ENCODE peak calls at places on chromosomes 12 and 14, in eight cellular contexts. One of them, this sample, is unnamed.

GRCh38 chr12:82456633-82457032 is 98.3 kb downstream of the METTL25 start:
- DNase-seq in neural progenitor cell: no peak
- DNase-seq in heart right ventricle: no peak
- DNase-seq in WERI-Rb-1: no peak
- DNase-seq in prostate gland: no peak
- DNase-seq in OCI-LY7: no peak
- DNase-seq in IMR-90: no peak
- DNase-seq in transverse colon: no peak
- DNase-seq in this sample: no peak

GRCh38 chr14:72521968-72522741 is 371.7 kb downstream of the DPF3 start:
- DNase-seq in neural progenitor cell: no peak
- DNase-seq in heart right ventricle: no peak
- DNase-seq in WERI-Rb-1: no peak
- DNase-seq in transverse colon: no peak
- DNase-seq in OCI-LY7: no peak
- DNase-seq in prostate gland: no peak
- DNase-seq in IMR-90: peak
- DNase-seq in this sample: peak

GRCh38 chr14:64720190-64720589 is 16.0 kb downstream of the PLEKHG3 start:
- DNase-seq in WERI-Rb-1: no peak
- DNase-seq in OCI-LY7: no peak
- DNase-seq in neural progenitor cell: no peak
- DNase-seq in heart right ventricle: no peak
- DNase-seq in transverse colon: peak
- DNase-seq in prostate gland: no peak
- DNase-seq in IMR-90: peak
- DNase-seq in this sample: no peak

GRCh38 chr14:23058654-23059504 is 1.6 kb upstream of the CDH24 start:
- DNase-seq in OCI-LY7: no peak
- DNase-seq in transverse colon: no peak
- DNase-seq in WERI-Rb-1: no peak
- DNase-seq in heart right ventricle: no peak
- DNase-seq in neural progenitor cell: no peak
- DNase-seq in IMR-90: no peak
- DNase-seq in prostate gland: no peak
- DNase-seq in this sample: no peak

GRCh38 chr14:103656758-103657133 is 27.7 kb downstream of the KLC1 start:
- DNase-seq in transverse colon: no peak
- DNase-seq in heart right ventricle: no peak
- DNase-seq in WERI-Rb-1: no peak
- DNase-seq in OCI-LY7: no peak
- DNase-seq in IMR-90: no peak
- DNase-seq in prostate gland: no peak
- DNase-seq in neural progenitor cell: no peak
- DNase-seq in this sample: no peak

GRCh38 chr14:20866963-20867362 is 24.2 kb upstream of the RNASE3 start:
- DNase-seq in OCI-LY7: peak
- DNase-seq in prostate gland: no peak
- DNase-seq in neural progenitor cell: peak
- DNase-seq in WERI-Rb-1: no peak
- DNase-seq in heart right ventricle: no peak
- DNase-seq in transverse colon: no peak
- DNase-seq in IMR-90: no peak
- DNase-seq in this sample: peak

GRCh38 chr12:19093218-19093617 is 36.3 kb upstream of the PLEKHA5 start:
- DNase-seq in prostate gland: no peak
- DNase-seq in neural progenitor cell: no peak
- DNase-seq in transverse colon: no peak
- DNase-seq in OCI-LY7: no peak
- DNase-seq in IMR-90: peak
- DNase-seq in heart right ventricle: no peak
- DNase-seq in WERI-Rb-1: no peak
- DNase-seq in this sample: no peak

GRCh38 chr14:37122919-37123639 is 49.3 kb downstream of the SLC25A21 start:
- DNase-seq in prostate gland: no peak
- DNase-seq in heart right ventricle: no peak
- DNase-seq in transverse colon: no peak
- DNase-seq in WERI-Rb-1: no peak
- DNase-seq in OCI-LY7: no peak
- DNase-seq in neural progenitor cell: no peak
- DNase-seq in IMR-90: no peak
- DNase-seq in this sample: no peak

GRCh38 chr12:109934026-109934425 is 34.0 kb downstream of the TCHP start:
- DNase-seq in heart right ventricle: no peak
- DNase-seq in neural progenitor cell: no peak
- DNase-seq in IMR-90: peak
- DNase-seq in transverse colon: no peak
- DNase-seq in prostate gland: no peak
- DNase-seq in WERI-Rb-1: peak
- DNase-seq in OCI-LY7: peak
- DNase-seq in this sample: peak

GRCh38 chr12:19220205-19220604 is 90.7 kb downstream of the PLEKHA5 start:
- DNase-seq in prostate gland: no peak
- DNase-seq in neural progenitor cell: no peak
- DNase-seq in OCI-LY7: no peak
- DNase-seq in IMR-90: peak
- DNase-seq in WERI-Rb-1: no peak
- DNase-seq in transverse colon: no peak
- DNase-seq in heart right ventricle: no peak
- DNase-seq in this sample: no peak

GRCh38 chr14:98433436-98433835 is 838.6 kb downstream of the BCL11B start:
- DNase-seq in OCI-LY7: no peak
- DNase-seq in heart right ventricle: no peak
- DNase-seq in WERI-Rb-1: no peak
- DNase-seq in prostate gland: no peak
- DNase-seq in transverse colon: no peak
- DNase-seq in IMR-90: no peak
- DNase-seq in neural progenitor cell: no peak
- DNase-seq in this sample: no peak

GRCh38 chr12:121513464-121514183 is 67.2 kb downstream of the KDM2B start:
- DNase-seq in IMR-90: no peak
- DNase-seq in neural progenitor cell: peak
- DNase-seq in WERI-Rb-1: peak
- DNase-seq in OCI-LY7: peak
- DNase-seq in transverse colon: peak
- DNase-seq in prostate gland: no peak
- DNase-seq in heart right ventricle: no peak
- DNase-seq in this sample: peak

GRCh38 chr14:101033446-101034165 is 130.1 kb upstream of the RTL1 start:
- DNase-seq in prostate gland: no peak
- DNase-seq in transverse colon: no peak
- DNase-seq in heart right ventricle: no peak
- DNase-seq in OCI-LY7: no peak
- DNase-seq in IMR-90: no peak
- DNase-seq in WERI-Rb-1: no peak
- DNase-seq in neural progenitor cell: no peak
- DNase-seq in this sample: no peak

GRCh38 chr14:61559641-61560201 is 135.6 kb upstream of the HIF1A start:
- DNase-seq in OCI-LY7: no peak
- DNase-seq in WERI-Rb-1: no peak
- DNase-seq in neural progenitor cell: peak
- DNase-seq in prostate gland: no peak
- DNase-seq in heart right ventricle: no peak
- DNase-seq in IMR-90: no peak
- DNase-seq in transverse colon: no peak
- DNase-seq in this sample: no peak

GRCh38 chr14:61561144-61561543 is 134.2 kb upstream of the HIF1A start:
- DNase-seq in neural progenitor cell: peak
- DNase-seq in IMR-90: peak
- DNase-seq in OCI-LY7: no peak
- DNase-seq in prostate gland: no peak
- DNase-seq in transverse colon: no peak
- DNase-seq in WERI-Rb-1: no peak
- DNase-seq in heart right ventricle: no peak
- DNase-seq in this sample: no peak

GRCh38 chr14:61558271-61558670 is 137.0 kb upstream of the HIF1A start:
- DNase-seq in WERI-Rb-1: no peak
- DNase-seq in OCI-LY7: no peak
- DNase-seq in IMR-90: no peak
- DNase-seq in transverse colon: no peak
- DNase-seq in neural progenitor cell: no peak
- DNase-seq in prostate gland: no peak
- DNase-seq in heart right ventricle: no peak
- DNase-seq in this sample: no peak

GRCh38 chr14:61561657-61562276 is 133.5 kb upstream of the HIF1A start:
- DNase-seq in prostate gland: peak
- DNase-seq in transverse colon: peak
- DNase-seq in OCI-LY7: no peak
- DNase-seq in IMR-90: peak
- DNase-seq in neural progenitor cell: no peak
- DNase-seq in WERI-Rb-1: no peak
- DNase-seq in heart right ventricle: peak
- DNase-seq in this sample: no peak

DNA sequence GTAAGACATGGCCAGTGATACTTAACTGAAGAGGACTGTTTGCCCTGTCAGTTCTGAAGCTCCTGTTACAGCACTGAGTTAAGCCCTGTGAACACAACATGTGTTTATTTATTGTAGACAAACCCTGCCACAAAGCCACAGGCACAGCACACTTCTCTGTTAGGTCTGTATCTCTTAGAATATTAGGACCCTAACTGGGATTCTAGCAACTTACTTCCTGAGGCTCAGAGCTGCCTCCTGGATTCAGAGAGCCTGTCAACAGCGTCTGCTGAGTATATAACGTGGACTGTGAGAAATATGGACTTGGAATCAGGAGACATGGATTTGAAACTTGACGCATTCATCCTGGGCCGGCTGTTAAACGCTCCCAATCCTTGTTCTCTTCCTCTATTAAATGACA is 135.0 kb upstream of the HIF1A start:
- DNase-seq in WERI-Rb-1: no peak
- DNase-seq in transverse colon: no peak
- DNase-seq in heart right ventricle: no peak
- DNase-seq in neural progenitor cell: no peak
- DNase-seq in OCI-LY7: no peak
- DNase-seq in prostate gland: no peak
- DNase-seq in IMR-90: peak
- DNase-seq in this sample: no peak
- H3K4me3 ChIP-seq in WERI-Rb-1: no peak
- H3K4me3 ChIP-seq in transverse colon: no peak
- H3K4me3 ChIP-seq in heart right ventricle: no peak
- H3K4me3 ChIP-seq in neural progenitor cell: no peak
- H3K4me3 ChIP-seq in OCI-LY7: no peak
- H3K4me3 ChIP-seq in prostate gland: no peak
- H3K4me3 ChIP-seq in IMR-90: no peak
- H3K4me3 ChIP-seq in this sample: no peak

DNA sequence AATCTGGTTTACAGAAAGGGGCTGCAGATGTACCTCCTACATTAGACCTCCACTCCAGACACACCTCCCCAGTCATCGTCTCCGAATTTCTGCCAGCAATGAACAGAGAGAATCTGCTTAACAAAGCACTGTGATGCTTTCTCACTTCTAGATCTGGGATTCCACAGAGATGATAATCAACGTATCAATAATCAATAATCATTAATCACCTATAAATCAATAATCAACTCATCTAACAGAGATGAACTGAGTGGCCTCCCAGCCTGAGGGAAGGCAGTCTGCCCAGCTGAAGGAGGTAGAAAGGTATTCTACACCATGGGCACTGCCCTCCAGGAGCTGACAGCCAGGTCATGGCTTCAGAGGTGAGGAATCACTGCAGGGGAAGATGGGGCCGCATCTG is 183.2 kb downstream of the TMEM132D start:
- DNase-seq in neural progenitor cell: no peak
- DNase-seq in OCI-LY7: no peak
- DNase-seq in IMR-90: no peak
- DNase-seq in prostate gland: no peak
- DNase-seq in heart right ventricle: no peak
- DNase-seq in transverse colon: no peak
- DNase-seq in WERI-Rb-1: no peak
- DNase-seq in this sample: no peak
- TF ChIP-seq CTCF in neural progenitor cell: no peak
- TF ChIP-seq CTCF in OCI-LY7: no peak
- TF ChIP-seq CTCF in IMR-90: no peak
- TF ChIP-seq CTCF in prostate gland: no peak
- TF ChIP-seq CTCF in heart right ventricle: no peak
- TF ChIP-seq CTCF in transverse colon: no peak
- TF ChIP-seq CTCF in WERI-Rb-1: no peak
- TF ChIP-seq CTCF in this sample: no peak

DNA sequence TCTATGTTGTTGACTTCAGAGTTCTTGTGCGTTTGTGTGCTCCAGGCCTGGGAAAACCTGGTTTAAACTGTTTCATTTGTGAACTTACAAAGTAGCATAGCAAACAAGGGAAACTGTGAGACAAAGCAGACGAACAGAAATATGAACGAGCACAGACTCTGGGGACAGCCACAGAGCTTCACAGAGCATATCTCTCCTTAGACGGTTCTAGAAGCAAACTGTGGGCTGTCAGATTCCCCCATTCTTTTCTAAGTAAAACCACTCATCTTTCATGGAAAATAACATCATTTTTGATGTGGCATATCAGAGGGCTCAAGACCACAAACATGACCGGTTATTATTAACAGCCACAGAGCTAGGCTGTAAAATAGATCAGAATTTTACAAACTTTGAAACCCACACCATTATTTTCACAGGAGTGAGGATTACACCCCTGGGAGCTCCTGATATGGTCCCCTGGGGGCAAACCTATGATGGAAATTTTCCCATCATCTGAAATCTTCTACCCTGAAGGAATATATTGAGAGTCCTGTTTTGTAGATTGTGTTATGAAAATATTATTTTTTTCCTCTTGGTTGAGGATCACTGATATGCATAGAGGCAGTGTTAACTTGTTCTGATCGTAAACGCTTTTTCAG is 102.0 kb downstream of the ADGRD1 start:
- DNase-seq in OCI-LY7: no peak
- DNase-seq in IMR-90: no peak
- DNase-seq in heart right ventricle: no peak
- DNase-seq in neural progenitor cell: no peak
- DNase-seq in prostate gland: no peak
- DNase-seq in WERI-Rb-1: no peak
- DNase-seq in transverse colon: no peak
- DNase-seq in this sample: no peak
- H3K4me3 ChIP-seq in OCI-LY7: no peak
- H3K4me3 ChIP-seq in IMR-90: no peak
- H3K4me3 ChIP-seq in heart right ventricle: no peak
- H3K4me3 ChIP-seq in neural progenitor cell: no peak
- H3K4me3 ChIP-seq in prostate gland: no peak
- H3K4me3 ChIP-seq in WERI-Rb-1: no peak
- H3K4me3 ChIP-seq in transverse colon: no peak
- H3K4me3 ChIP-seq in this sample: no peak

GRCh38 chr12:50597200-50598195 is 92.7 kb downstream of the DIP2B start:
- DNase-seq in IMR-90: peak
- DNase-seq in heart right ventricle: no peak
- DNase-seq in OCI-LY7: peak
- DNase-seq in neural progenitor cell: no peak
- DNase-seq in WERI-Rb-1: no peak
- DNase-seq in transverse colon: no peak
- DNase-seq in prostate gland: no peak
- DNase-seq in this sample: peak
- TF ChIP-seq CTCF in IMR-90: peak
- TF ChIP-seq CTCF in heart right ventricle: no peak
- TF ChIP-seq CTCF in OCI-LY7: no peak
- TF ChIP-seq CTCF in neural progenitor cell: no peak
- TF ChIP-seq CTCF in WERI-Rb-1: no peak
- TF ChIP-seq CTCF in transverse colon: no peak
- TF ChIP-seq CTCF in prostate gland: no peak
- TF ChIP-seq CTCF in this sample: no peak

GRCh38 chr12:52032431-52032796 is 18.8 kb upstream of the NR4A1 start:
- DNase-seq in IMR-90: peak
- DNase-seq in transverse colon: peak
- DNase-seq in WERI-Rb-1: no peak
- DNase-seq in neural progenitor cell: no peak
- DNase-seq in heart right ventricle: peak
- DNase-seq in prostate gland: peak
- DNase-seq in OCI-LY7: no peak
- DNase-seq in this sample: no peak
- H3K4me3 ChIP-seq in IMR-90: peak
- H3K4me3 ChIP-seq in transverse colon: peak
- H3K4me3 ChIP-seq in WERI-Rb-1: peak
- H3K4me3 ChIP-seq in neural progenitor cell: peak
- H3K4me3 ChIP-seq in heart right ventricle: peak
- H3K4me3 ChIP-seq in prostate gland: no peak
- H3K4me3 ChIP-seq in OCI-LY7: peak
- H3K4me3 ChIP-seq in this sample: no peak

GRCh38 chr12:115749071-115749470 is 528.4 kb downstream of the MED13L start:
- DNase-seq in IMR-90: no peak
- DNase-seq in OCI-LY7: no peak
- DNase-seq in WERI-Rb-1: no peak
- DNase-seq in prostate gland: no peak
- DNase-seq in neural progenitor cell: no peak
- DNase-seq in heart right ventricle: no peak
- DNase-seq in transverse colon: no peak
- DNase-seq in this sample: no peak
- TF ChIP-seq CTCF in IMR-90: no peak
- TF ChIP-seq CTCF in OCI-LY7: no peak
- TF ChIP-seq CTCF in WERI-Rb-1: no peak
- TF ChIP-seq CTCF in prostate gland: no peak
- TF ChIP-seq CTCF in neural progenitor cell: no peak
- TF ChIP-seq CTCF in heart right ventricle: no peak
- TF ChIP-seq CTCF in transverse colon: no peak
- TF ChIP-seq CTCF in this sample: no peak